ENCODE peak calls at places on chromosomes 16 and 17, in six cellular contexts. One of them, this sample, is unnamed. For H3K4me1, the result is how much of the 10 kb centered on the place peaks cover.

GRCh38 chr16:75080205-75081029 is 36.2 kb downstream of the LDHD start:
- DNase-seq in CD8-positive, alpha-beta T cell: no peak
- DNase-seq in body of pancreas: no peak
- DNase-seq in astrocyte: peak
- DNase-seq in right lobe of liver: no peak
- DNase-seq in prostate gland: no peak
- DNase-seq in this sample: no peak

GRCh38 chr16:31472559-31473203 is 729 bp downstream of the TGFB1I1 start:
- DNase-seq in CD8-positive, alpha-beta T cell: no peak
- DNase-seq in astrocyte: peak
- DNase-seq in right lobe of liver: peak
- DNase-seq in prostate gland: no peak
- DNase-seq in body of pancreas: peak
- DNase-seq in this sample: peak

GRCh38 chr17:4721203-4722135 is 9.8 kb upstream of the MED11 start:
- DNase-seq in astrocyte: peak
- DNase-seq in body of pancreas: peak
- DNase-seq in prostate gland: peak
- DNase-seq in right lobe of liver: peak
- DNase-seq in CD8-positive, alpha-beta T cell: no peak
- DNase-seq in this sample: no peak

GRCh38 chr16:89471225-89471624 is 19.1 kb downstream of the ANKRD11 start:
- DNase-seq in right lobe of liver: no peak
- DNase-seq in CD8-positive, alpha-beta T cell: no peak
- DNase-seq in prostate gland: no peak
- DNase-seq in body of pancreas: no peak
- DNase-seq in astrocyte: peak
- DNase-seq in this sample: no peak

GRCh38 chr16:2971985-2972784 is 3.0 kb downstream of the PAQR4 start:
- DNase-seq in CD8-positive, alpha-beta T cell: no peak
- DNase-seq in prostate gland: no peak
- DNase-seq in right lobe of liver: no peak
- DNase-seq in astrocyte: no peak
- DNase-seq in body of pancreas: no peak
- DNase-seq in this sample: no peak

GRCh38 chr17:8124350-8125195 is 667 bp upstream of the HES7 start:
- DNase-seq in body of pancreas: no peak
- DNase-seq in CD8-positive, alpha-beta T cell: no peak
- DNase-seq in astrocyte: no peak
- DNase-seq in right lobe of liver: no peak
- DNase-seq in prostate gland: no peak
- DNase-seq in this sample: no peak

GRCh38 chr17:42980766-42981397 is 517 bp downstream of the RUNDC1 start:
- DNase-seq in right lobe of liver: peak
- DNase-seq in body of pancreas: peak
- DNase-seq in astrocyte: peak
- DNase-seq in CD8-positive, alpha-beta T cell: peak
- DNase-seq in prostate gland: peak
- DNase-seq in this sample: peak

GRCh38 chr17:39181303-39181702 is 15.3 kb upstream of the ARL5C start:
- DNase-seq in right lobe of liver: no peak
- DNase-seq in CD8-positive, alpha-beta T cell: no peak
- DNase-seq in astrocyte: no peak
- DNase-seq in prostate gland: no peak
- DNase-seq in body of pancreas: no peak
- DNase-seq in this sample: no peak

GRCh38 chr16:9364721-9365693 is 273.6 kb downstream of the HAPSTR1 start:
- DNase-seq in body of pancreas: peak
- DNase-seq in astrocyte: no peak
- DNase-seq in CD8-positive, alpha-beta T cell: no peak
- DNase-seq in prostate gland: peak
- DNase-seq in right lobe of liver: peak
- DNase-seq in this sample: peak

GRCh38 chr17:11330871-11331270 is 89.9 kb downstream of the SHISA6 start:
- DNase-seq in CD8-positive, alpha-beta T cell: no peak
- DNase-seq in astrocyte: peak
- DNase-seq in right lobe of liver: no peak
- DNase-seq in prostate gland: no peak
- DNase-seq in body of pancreas: no peak
- DNase-seq in this sample: no peak

GRCh38 chr17:47145351-47145750 is 43.7 kb downstream of the CDC27 start:
- DNase-seq in prostate gland: no peak
- DNase-seq in CD8-positive, alpha-beta T cell: no peak
- DNase-seq in astrocyte: no peak
- DNase-seq in right lobe of liver: no peak
- DNase-seq in body of pancreas: no peak
- DNase-seq in this sample: no peak
- TF ChIP-seq CTCF in prostate gland: no peak
- TF ChIP-seq CTCF in CD8-positive, alpha-beta T cell: no peak
- TF ChIP-seq CTCF in astrocyte: no peak
- TF ChIP-seq CTCF in right lobe of liver: no peak
- TF ChIP-seq CTCF in body of pancreas: no peak
- TF ChIP-seq CTCF in this sample: no peak

DNA sequence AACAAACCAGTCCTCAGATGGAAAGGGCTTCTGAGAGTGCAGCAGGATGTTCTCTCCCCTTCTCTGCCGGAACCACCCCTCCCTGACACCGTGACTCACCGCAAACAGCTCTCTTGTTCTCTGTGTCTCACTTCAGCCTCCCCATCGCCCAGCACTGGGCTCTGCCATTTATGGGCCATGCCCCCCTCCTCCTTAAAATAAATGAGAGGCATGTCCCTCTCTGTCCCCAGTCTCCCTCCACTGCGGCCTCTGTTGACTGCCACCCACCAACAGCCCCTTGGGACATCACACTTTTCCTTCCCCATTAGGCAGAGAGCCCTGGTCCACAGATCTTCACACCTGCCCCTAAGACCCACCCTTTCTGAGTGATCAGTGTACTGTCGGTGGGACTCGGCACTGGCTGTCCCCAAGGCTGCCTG is 6.3 kb downstream of the CCDC102A start:
- DNase-seq in prostate gland: no peak
- DNase-seq in right lobe of liver: peak
- DNase-seq in CD8-positive, alpha-beta T cell: peak
- DNase-seq in astrocyte: peak
- DNase-seq in body of pancreas: no peak
- DNase-seq in this sample: no peak
- H3K4me1 ChIP-seq in prostate gland: under half
- H3K4me1 ChIP-seq in right lobe of liver: under half
- H3K4me1 ChIP-seq in CD8-positive, alpha-beta T cell: half or more
- H3K4me1 ChIP-seq in astrocyte: under half
- H3K4me1 ChIP-seq in body of pancreas: under half
- H3K4me1 ChIP-seq in this sample: half or more

DNA sequence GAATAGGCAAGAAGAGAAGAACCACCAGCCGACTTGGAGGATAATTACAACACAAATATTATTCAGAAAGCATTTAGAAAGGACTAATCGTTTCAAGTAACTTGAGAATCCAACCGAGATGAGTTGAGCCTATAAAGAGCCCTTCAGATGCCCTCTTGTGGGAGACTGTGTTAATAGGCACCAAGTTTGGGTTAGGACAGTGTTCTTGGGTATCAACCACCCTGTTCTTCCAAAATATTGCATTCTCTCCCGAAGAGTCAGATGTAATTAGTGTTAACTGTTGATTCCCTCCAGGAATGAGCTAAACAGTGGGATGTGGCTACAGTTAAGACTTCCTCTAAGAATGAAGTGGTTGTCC is 87.8 kb upstream of the NOL11 start:
- DNase-seq in astrocyte: peak
- DNase-seq in right lobe of liver: no peak
- DNase-seq in CD8-positive, alpha-beta T cell: no peak
- DNase-seq in prostate gland: no peak
- DNase-seq in body of pancreas: peak
- DNase-seq in this sample: no peak
- TF ChIP-seq CTCF in astrocyte: peak
- TF ChIP-seq CTCF in right lobe of liver: peak
- TF ChIP-seq CTCF in CD8-positive, alpha-beta T cell: no peak
- TF ChIP-seq CTCF in prostate gland: peak
- TF ChIP-seq CTCF in body of pancreas: no peak
- TF ChIP-seq CTCF in this sample: peak

GRCh38 chr17:57539528-57540301 is 205.4 kb downstream of the CCDC182 start:
- DNase-seq in astrocyte: no peak
- DNase-seq in body of pancreas: no peak
- DNase-seq in prostate gland: no peak
- DNase-seq in CD8-positive, alpha-beta T cell: no peak
- DNase-seq in right lobe of liver: no peak
- DNase-seq in this sample: no peak
- H3K4me1 ChIP-seq in astrocyte: under half
- H3K4me1 ChIP-seq in body of pancreas: under half
- H3K4me1 ChIP-seq in prostate gland: under half
- H3K4me1 ChIP-seq in CD8-positive, alpha-beta T cell: under half
- H3K4me1 ChIP-seq in right lobe of liver: under half
- H3K4me1 ChIP-seq in this sample: under half

GRCh38 chr16:69083306-69083941 is 22.0 kb upstream of the HAS3 start:
- DNase-seq in right lobe of liver: no peak
- DNase-seq in CD8-positive, alpha-beta T cell: no peak
- DNase-seq in prostate gland: no peak
- DNase-seq in astrocyte: no peak
- DNase-seq in body of pancreas: no peak
- DNase-seq in this sample: peak
- TF ChIP-seq CTCF in right lobe of liver: peak
- TF ChIP-seq CTCF in CD8-positive, alpha-beta T cell: no peak
- TF ChIP-seq CTCF in prostate gland: no peak
- TF ChIP-seq CTCF in astrocyte: no peak
- TF ChIP-seq CTCF in body of pancreas: no peak
- TF ChIP-seq CTCF in this sample: peak

GRCh38 chr16:85948870-85949269 is 49.9 kb downstream of the IRF8 start:
- DNase-seq in astrocyte: no peak
- DNase-seq in CD8-positive, alpha-beta T cell: no peak
- DNase-seq in right lobe of liver: no peak
- DNase-seq in prostate gland: no peak
- DNase-seq in body of pancreas: no peak
- DNase-seq in this sample: no peak
- H3K4me1 ChIP-seq in astrocyte: under half
- H3K4me1 ChIP-seq in CD8-positive, alpha-beta T cell: under half
- H3K4me1 ChIP-seq in right lobe of liver: under half
- H3K4me1 ChIP-seq in prostate gland: under half
- H3K4me1 ChIP-seq in body of pancreas: under half
- H3K4me1 ChIP-seq in this sample: under half

DNA sequence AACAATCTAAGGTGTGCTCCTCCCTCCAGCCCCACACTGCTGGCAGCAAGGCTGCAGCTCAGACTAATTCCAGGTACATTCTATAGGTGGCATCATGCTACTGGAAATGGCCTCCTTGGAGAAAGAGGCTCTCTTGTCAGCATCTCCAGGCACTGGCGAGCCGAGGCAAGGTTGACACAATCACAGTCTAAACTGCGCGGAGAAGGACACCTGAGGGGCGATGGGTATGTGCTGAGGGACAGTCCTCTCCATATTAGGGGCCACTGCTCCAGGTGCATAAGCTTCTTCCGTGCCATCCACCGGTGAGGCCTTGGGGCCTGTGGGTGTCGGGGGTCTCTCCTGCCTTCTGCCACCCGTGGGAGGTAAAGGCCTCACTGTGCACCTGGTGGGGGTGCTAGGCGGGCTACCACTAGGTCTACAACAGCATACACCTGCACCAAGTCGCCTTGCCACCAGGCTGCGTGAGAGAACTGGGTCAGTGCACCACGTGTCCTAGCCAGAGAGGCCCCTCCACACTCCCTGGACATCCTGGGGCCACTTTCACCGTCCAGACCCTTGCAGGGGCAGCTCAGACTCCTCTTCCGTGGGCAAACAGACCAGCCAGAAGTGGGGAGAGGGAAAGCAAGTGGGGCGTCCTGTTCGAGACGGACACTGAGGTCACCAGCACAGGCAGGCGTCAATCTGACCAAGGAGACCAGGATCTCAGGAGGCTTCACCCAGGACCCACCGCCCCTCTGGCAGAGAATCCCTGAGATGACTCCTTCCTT is 12.1 kb upstream of the CBX8 start:
- DNase-seq in prostate gland: peak
- DNase-seq in right lobe of liver: no peak
- DNase-seq in CD8-positive, alpha-beta T cell: no peak
- DNase-seq in astrocyte: no peak
- DNase-seq in body of pancreas: peak
- DNase-seq in this sample: peak
- TF ChIP-seq CTCF in prostate gland: peak
- TF ChIP-seq CTCF in right lobe of liver: peak
- TF ChIP-seq CTCF in CD8-positive, alpha-beta T cell: no peak
- TF ChIP-seq CTCF in astrocyte: peak
- TF ChIP-seq CTCF in body of pancreas: peak
- TF ChIP-seq CTCF in this sample: no peak

DNA sequence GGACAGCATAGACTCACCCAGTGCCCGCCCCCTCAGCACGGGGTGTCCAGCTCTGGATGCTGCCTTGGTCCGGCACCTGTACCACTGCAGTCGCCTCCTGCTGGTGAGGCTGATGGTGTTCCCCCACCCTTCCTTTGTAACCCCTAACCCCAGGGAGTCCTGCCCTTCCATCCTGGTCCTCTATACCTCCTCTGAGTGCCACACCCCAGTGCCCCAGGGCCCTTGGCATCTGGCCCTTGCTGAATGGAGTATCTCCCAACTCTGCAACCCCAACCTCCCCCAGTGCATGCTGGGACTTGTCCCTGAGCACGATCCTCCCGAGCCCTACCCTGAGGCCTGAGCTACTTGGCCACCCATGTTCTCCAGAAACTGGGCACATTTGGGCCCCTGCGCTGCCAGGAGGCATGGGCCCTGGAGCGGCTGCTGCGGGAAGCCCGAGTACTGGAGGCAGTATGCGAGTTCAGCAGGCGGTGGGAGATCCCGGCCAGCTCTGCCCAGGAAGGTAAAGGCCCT is 15.8 kb downstream of the RIPOR1 start:
- DNase-seq in body of pancreas: no peak
- DNase-seq in prostate gland: no peak
- DNase-seq in astrocyte: no peak
- DNase-seq in CD8-positive, alpha-beta T cell: no peak
- DNase-seq in right lobe of liver: peak
- DNase-seq in this sample: no peak
- H3K4me1 ChIP-seq in body of pancreas: under half
- H3K4me1 ChIP-seq in prostate gland: under half
- H3K4me1 ChIP-seq in astrocyte: under half
- H3K4me1 ChIP-seq in CD8-positive, alpha-beta T cell: under half
- H3K4me1 ChIP-seq in right lobe of liver: under half
- H3K4me1 ChIP-seq in this sample: under half

GRCh38 chr17:78999056-78999768 is 10.4 kb downstream of the CANT1 start:
- DNase-seq in astrocyte: no peak
- DNase-seq in CD8-positive, alpha-beta T cell: no peak
- DNase-seq in body of pancreas: no peak
- DNase-seq in right lobe of liver: peak
- DNase-seq in prostate gland: no peak
- DNase-seq in this sample: no peak

GRCh38 chr17:78999947-79000395 is 9.6 kb downstream of the CANT1 start:
- DNase-seq in right lobe of liver: no peak
- DNase-seq in astrocyte: no peak
- DNase-seq in prostate gland: no peak
- DNase-seq in body of pancreas: no peak
- DNase-seq in CD8-positive, alpha-beta T cell: no peak
- DNase-seq in this sample: no peak

GRCh38 chr17:78997231-78997741 is 12.3 kb downstream of the CANT1 start:
- DNase-seq in CD8-positive, alpha-beta T cell: no peak
- DNase-seq in prostate gland: no peak
- DNase-seq in right lobe of liver: peak
- DNase-seq in body of pancreas: no peak
- DNase-seq in astrocyte: no peak
- DNase-seq in this sample: no peak

GRCh38 chr17:78997881-78998280 is 11.7 kb downstream of the CANT1 start:
- DNase-seq in body of pancreas: no peak
- DNase-seq in right lobe of liver: no peak
- DNase-seq in astrocyte: no peak
- DNase-seq in prostate gland: no peak
- DNase-seq in CD8-positive, alpha-beta T cell: no peak
- DNase-seq in this sample: no peak

GRCh38 chr17:78998311-78999055 is 11.1 kb downstream of the CANT1 start:
- DNase-seq in prostate gland: peak
- DNase-seq in CD8-positive, alpha-beta T cell: no peak
- DNase-seq in astrocyte: no peak
- DNase-seq in right lobe of liver: peak
- DNase-seq in body of pancreas: no peak
- DNase-seq in this sample: no peak
- TF ChIP-seq CTCF in prostate gland: no peak
- TF ChIP-seq CTCF in CD8-positive, alpha-beta T cell: no peak
- TF ChIP-seq CTCF in astrocyte: no peak
- TF ChIP-seq CTCF in right lobe of liver: no peak
- TF ChIP-seq CTCF in body of pancreas: no peak
- TF ChIP-seq CTCF in this sample: no peak

GRCh38 chr17:20280832-20281231 is 186.5 kb downstream of the LGALS9B start:
- DNase-seq in prostate gland: no peak
- DNase-seq in right lobe of liver: no peak
- DNase-seq in CD8-positive, alpha-beta T cell: no peak
- DNase-seq in astrocyte: no peak
- DNase-seq in body of pancreas: peak
- DNase-seq in this sample: no peak
- H3K4me1 ChIP-seq in prostate gland: under half
- H3K4me1 ChIP-seq in right lobe of liver: under half
- H3K4me1 ChIP-seq in CD8-positive, alpha-beta T cell: under half
- H3K4me1 ChIP-seq in astrocyte: under half
- H3K4me1 ChIP-seq in body of pancreas: under half
- H3K4me1 ChIP-seq in this sample: under half